ENCODE peak calls at places on chromosomes 1 and 21, in eight cellular contexts. M is Panc1, C is IMR-90, A is spleen, L is body of pancreas, K is heart right ventricle, O is tibial nerve, F is ascending aorta. Z is an unnamed sample. For H3K4me1, the result is how much of the 10 kb centered on the place peaks cover.

GRCh38 chr1:71994646-71995045 is 287.7 kb downstream of the NEGR1 start:
- DNase-seq in L (no peak), F (no peak), A (no peak), C (no peak), M (no peak), O (no peak), K (no peak), Z (no peak)

GRCh38 chr1:8889103-8889846 is 10.8 kb upstream of the ENO1 start:
- DNase-seq in C (no peak), K (no peak), O (peak), A (no peak), F (no peak), M (no peak), L (no peak), Z (no peak)

GRCh38 chr1:2374260-2375155 is 16.8 kb downstream of the MORN1 start:
- DNase-seq in L (no peak), O (no peak), A (peak), C (no peak), M (no peak), F (no peak), K (no peak), Z (no peak)

GRCh38 chr1:193633991-193634390 is 447.6 kb upstream of the B3GALT2 start:
- DNase-seq in A (no peak), K (no peak), M (no peak), C (no peak), F (no peak), O (no peak), L (no peak), Z (no peak)

GRCh38 chr1:114092118-114092517 is 61.6 kb downstream of the SYT6 start:
- DNase-seq in C (no peak), O (no peak), F (no peak), A (no peak), K (no peak), L (no peak), M (no peak), Z (no peak)

GRCh38 chr1:96492236-96492635 is 229.3 kb upstream of the PTBP2 start:
- DNase-seq in F (no peak), L (no peak), K (no peak), M (no peak), A (no peak), C (peak), O (no peak), Z (no peak)

GRCh38 chr21:16285646-16286223 is 556.0 kb downstream of the USP25 start:
- DNase-seq in M (no peak), C (no peak), L (no peak), A (no peak), O (no peak), F (no peak), K (no peak), Z (no peak)

GRCh38 chr1:203316626-203317093 is 11.3 kb downstream of the BTG2 start:
- DNase-seq in L (peak), F (no peak), A (no peak), C (peak), K (no peak), O (no peak), M (no peak), Z (peak)

GRCh38 chr1:99643021-99643779 is 2.7 kb upstream of the PALMD start:
- DNase-seq in O (no peak), C (peak), K (no peak), A (no peak), L (no peak), F (no peak), M (no peak), Z (no peak)

GRCh38 chr1:94061513-94062443 is 59.2 kb downstream of the ABCA4 start:
- DNase-seq in C (peak), O (peak), L (peak), F (peak), K (peak), M (peak), A (no peak), Z (peak)

GRCh38 chr1:73044241-73044640 is 761.9 kb upstream of the NEGR1 start:
- DNase-seq in O (no peak), M (no peak), F (no peak), A (no peak), C (no peak), K (no peak), L (no peak), Z (no peak)

GRCh38 chr1:41622402-41622801 is 137.9 kb upstream of the EDN2 start:
- DNase-seq in K (no peak), F (no peak), M (no peak), C (peak), L (no peak), A (no peak), O (no peak), Z (no peak)

GRCh38 chr1:245235156-245235555 is 80.4 kb downstream of the KIF26B start:
- DNase-seq in C (no peak), A (no peak), L (peak), O (no peak), M (no peak), F (no peak), K (no peak), Z (no peak)

GRCh38 chr1:42206164-42206563 is 41.6 kb upstream of the GUCA2A start:
- DNase-seq in F (no peak), C (no peak), K (no peak), A (no peak), L (no peak), M (no peak), O (no peak), Z (no peak)

GRCh38 chr1:210440081-210440480 is 111.4 kb downstream of the HHAT start:
- DNase-seq in F (no peak), L (no peak), O (no peak), A (no peak), K (no peak), C (no peak), M (no peak), Z (no peak)

GRCh38 chr1:6257541-6258069 is 3.3 kb downstream of the GPR153 start:
- DNase-seq in F (no peak), M (no peak), C (no peak), L (no peak), O (no peak), A (peak), K (no peak), Z (no peak)

GRCh38 chr1:153260473-153260979 is 1.0 kb downstream of the LORICRIN start:
- DNase-seq in C (no peak), O (no peak), M (no peak), L (no peak), K (no peak), A (no peak), F (no peak), Z (no peak)

GRCh38 chr1:193408782-193409293 is 222.4 kb upstream of the B3GALT2 start:
- DNase-seq in O (peak), L (peak), M (no peak), K (peak), A (no peak), F (peak), C (peak), Z (no peak)

GRCh38 chr1:207869859-207870258 is 41.1 kb downstream of the CD34 start:
- DNase-seq in M (no peak), O (no peak), L (no peak), K (no peak), C (no peak), A (no peak), F (peak), Z (no peak)

GRCh38 chr1:156942576-156942975 is 22.1 kb downstream of the LRRC71 start:
- DNase-seq in O (no peak), F (no peak), L (no peak), K (no peak), A (no peak), C (no peak), M (no peak), Z (no peak)

GRCh38 chr1:42195841-42196240 is 31.3 kb upstream of the GUCA2A start:
- DNase-seq in C (no peak), O (no peak), K (no peak), M (no peak), F (no peak), L (no peak), A (no peak), Z (no peak)

GRCh38 chr1:157252473-157252872 is 114.3 kb upstream of the ETV3 start:
- DNase-seq in O (no peak), M (no peak), L (no peak), K (no peak), A (no peak), F (no peak), C (no peak), Z (no peak)

GRCh38 chr1:207883104-207883651 is 27.7 kb downstream of the CD34 start:
- DNase-seq in C (no peak), M (no peak), L (no peak), A (no peak), F (no peak), K (no peak), O (no peak), Z (no peak)

GRCh38 chr21:42414928-42415769 is 11.4 kb downstream of the UBASH3A start:
- DNase-seq in F (no peak), M (no peak), A (peak), O (no peak), C (peak), K (no peak), L (peak), Z (no peak)

GRCh38 chr21:38869946-38870345 is 64.2 kb downstream of the ETS2 start:
- DNase-seq in L (no peak), C (peak), A (no peak), K (no peak), F (no peak), M (no peak), O (no peak), Z (no peak)

DNA sequence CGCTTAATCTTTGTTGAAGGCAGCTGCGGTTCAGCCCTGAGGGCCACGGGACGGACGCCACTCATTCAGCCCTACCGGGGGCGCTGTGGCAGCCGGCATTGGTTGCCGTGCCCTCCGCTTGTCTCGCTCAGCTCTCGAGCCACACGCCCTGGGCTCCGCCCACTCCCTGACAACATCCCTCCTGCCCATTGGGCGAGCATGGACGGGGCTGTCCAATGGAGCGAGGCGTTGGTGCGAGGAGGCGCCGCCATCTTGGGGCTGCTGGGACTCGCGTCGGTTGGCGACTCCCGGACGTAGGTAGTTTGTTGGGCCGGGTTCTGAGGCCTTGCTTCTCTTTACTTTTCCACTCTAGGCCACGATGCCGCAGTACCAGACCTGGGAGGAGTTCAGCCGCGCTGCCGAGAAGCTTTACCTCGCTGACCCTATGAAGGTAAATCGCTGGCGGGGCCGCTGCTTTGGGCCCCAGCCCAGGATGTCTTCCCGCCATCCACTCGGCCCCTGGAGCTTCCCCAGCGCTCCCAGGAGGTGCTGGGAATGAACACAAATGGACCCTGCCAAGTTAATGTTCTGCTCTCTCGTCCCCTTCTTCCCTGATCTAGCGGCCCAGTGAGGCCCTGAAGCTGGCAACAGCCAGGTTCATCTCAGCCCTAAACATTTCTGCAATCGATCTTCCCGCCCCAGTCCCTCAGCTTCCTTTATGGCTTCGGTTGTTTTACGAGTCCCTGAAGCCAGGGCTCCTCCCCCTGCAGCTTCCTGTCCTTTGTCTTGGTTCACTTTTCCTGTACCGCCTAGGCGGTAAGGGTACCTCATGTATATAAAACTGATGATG is at the start of gene SRP9:
- DNase-seq in A (peak), F (peak), M (peak), O (peak), L (peak), K (peak), C (peak), Z (peak)
- H3K4me1 ChIP-seq in A (half or more), F (under half), M (under half), O (under half), L (half or more), K (under half), C (under half), Z (under half)

DNA sequence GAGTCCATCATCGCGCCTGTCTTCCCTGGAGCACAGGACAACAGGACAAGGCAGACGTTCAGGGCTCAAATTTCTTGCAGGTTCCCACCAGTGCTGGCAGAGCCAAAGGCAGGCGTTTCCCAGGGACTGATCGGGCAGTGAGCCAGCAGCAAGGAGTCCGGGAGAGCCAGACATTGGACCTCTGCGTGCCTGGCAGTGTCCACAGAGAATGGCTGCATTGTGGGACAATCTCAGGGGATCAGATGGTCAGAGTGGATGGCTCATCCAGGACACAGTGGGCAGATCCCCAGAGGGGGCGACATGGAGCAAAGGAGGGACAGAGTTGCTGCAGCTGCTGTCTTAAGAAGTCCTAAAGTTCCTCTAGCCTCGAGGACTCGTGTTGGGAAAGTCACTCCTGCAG is 4.6 kb downstream of the TMEM63A start:
- DNase-seq in M (no peak), K (peak), F (peak), O (peak), A (peak), C (peak), L (peak), Z (peak)
- H3K4me1 ChIP-seq in M (under half), K (half or more), F (under half), O (under half), A (half or more), C (under half), L (half or more), Z (under half)

DNA sequence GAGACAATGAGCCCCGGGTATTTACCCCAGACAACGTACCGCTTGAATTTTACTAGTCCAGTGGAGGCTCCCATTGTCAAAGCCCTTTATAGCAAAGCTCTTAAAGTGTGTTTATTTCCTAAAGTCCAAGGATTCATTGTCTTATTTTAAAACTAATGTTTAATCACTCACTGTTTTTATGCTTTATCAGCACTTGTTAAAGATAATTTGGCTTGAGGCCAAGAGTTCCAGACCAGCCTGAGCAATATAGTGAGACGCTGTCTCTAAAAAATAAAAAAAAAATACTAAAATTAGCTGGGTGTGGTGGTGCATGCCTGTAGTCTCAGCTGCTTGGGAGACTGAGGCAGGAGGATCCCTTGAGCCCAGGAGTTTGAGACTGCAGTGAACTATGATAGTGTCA is 202.8 kb downstream of the RYR2 start:
- DNase-seq in C (no peak), K (no peak), F (no peak), M (no peak), L (no peak), A (no peak), O (no peak), Z (no peak)
- H3K4me1 ChIP-seq in C (under half), K (under half), F (under half), M (under half), L (under half), A (under half), O (under half), Z (under half)

GRCh38 chr1:226942392-226942791 is 2.3 kb downstream of the COQ8A start:
- DNase-seq in O (no peak), C (no peak), F (no peak), A (no peak), L (no peak), K (no peak), M (no peak), Z (no peak)
- H3K4me1 ChIP-seq in O (under half), C (under half), F (under half), A (half or more), L (half or more), K (under half), M (under half), Z (under half)

DNA sequence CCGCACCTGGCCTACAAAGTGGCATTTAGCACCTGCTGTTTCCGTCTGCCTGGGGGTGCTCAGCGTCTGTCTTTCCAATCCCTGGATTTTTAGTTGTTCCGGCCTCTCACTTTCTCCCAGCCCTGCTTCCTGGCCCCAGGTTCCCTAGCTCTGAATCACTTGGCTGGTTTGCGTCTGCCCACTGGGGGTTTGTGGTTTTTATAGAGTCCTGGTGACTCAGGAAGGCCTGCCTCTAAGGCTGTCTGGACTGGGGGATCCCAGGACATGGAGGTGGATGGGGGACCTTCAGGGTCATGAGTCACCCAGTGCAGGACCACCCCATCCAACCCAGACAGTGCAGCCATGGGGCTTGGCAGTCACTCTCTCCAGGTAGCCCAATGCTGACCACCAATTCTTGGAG is 53.5 kb downstream of the MRPL37 start:
- DNase-seq in C (peak), L (no peak), K (no peak), A (no peak), O (peak), F (no peak), M (no peak), Z (no peak)
- H3K4me1 ChIP-seq in C (under half), L (under half), K (under half), A (half or more), O (under half), F (under half), M (under half), Z (under half)